ENCODE peak calls at places on chromosomes 7 and 10, in ten cellular contexts. E is A549, D is endothelial cell of umbilical vein, K is uterus, R is transverse colon, J is HCT116, S is body of pancreas, P is stomach, Y is tibial nerve, Z is spleen. G is an unnamed sample.

GRCh38 chr10:44045020-44045419 is 339.9 kb downstream of the CXCL12 start:
- DNase-seq in P (no peak), S (no peak), K (no peak), E (no peak), D (no peak), Z (no peak), R (no peak), J (no peak), Y (no peak), G (no peak)

GRCh38 chr7:16745645-16746044 is 7.9 kb upstream of the TSPAN13 start:
- DNase-seq in Y (no peak), S (no peak), D (no peak), E (no peak), J (no peak), R (no peak), P (no peak), Z (no peak), K (no peak), G (no peak)

GRCh38 chr7:4856336-4857056 is 5.3 kb downstream of the PAPOLB start:
- DNase-seq in K (no peak), E (no peak), S (no peak), J (no peak), Z (no peak), P (no peak), R (no peak), Y (no peak), D (no peak), G (no peak)

GRCh38 chr7:44617225-44617885 is 10.9 kb downstream of the OGDH start:
- DNase-seq in R (no peak), Z (no peak), Y (no peak), K (no peak), S (no peak), P (no peak), D (no peak), E (no peak), J (no peak), G (no peak)

GRCh38 chr10:235921-236320 is 100.7 kb downstream of the ZMYND11 start:
- DNase-seq in J (no peak), E (no peak), D (peak; percentile 13), S (no peak), Z (no peak), K (no peak), Y (no peak), R (no peak), P (no peak), G (no peak)

GRCh38 chr7:157484411-157485081 is 147.7 kb downstream of the DNAJB6 start:
- DNase-seq in S (no peak), J (no peak), Z (peak; percentile 70), K (no peak), R (no peak), E (no peak), D (no peak), P (peak; percentile 21), Y (no peak), G (no peak)

GRCh38 chr7:143426479-143427142 is 16.6 kb upstream of the TAS2R60 start:
- DNase-seq in P (no peak), Z (no peak), R (no peak), J (no peak), S (no peak), K (no peak), D (no peak), Y (no peak), E (no peak), G (no peak)

GRCh38 chr7:92751902-92752901 is 84.2 kb downstream of the CDK6 start:
- DNase-seq in Z (no peak), S (no peak), D (peak; percentile 77), Y (no peak), K (no peak), P (no peak), J (peak; percentile 77), R (no peak), E (peak; percentile 68), G (no peak)

GRCh38 chr10:96718304-96718990 is 1.9 kb downstream of the PIK3AP1 start:
- DNase-seq in S (peak; percentile 13), P (no peak), E (no peak), D (no peak), Y (no peak), R (no peak), K (no peak), J (no peak), Z (no peak), G (no peak)

GRCh38 chr7:78018541-78019456 is 220.2 kb downstream of the PHTF2 start:
- DNase-seq in E (peak; percentile 14), P (no peak), D (peak; percentile 33), J (no peak), Y (peak; percentile 59), S (peak; percentile 42), Z (peak; percentile 79), R (peak; percentile 44), K (peak; percentile 39), G (peak; percentile 74)

GRCh38 chr10:29948971-29949370 is 110.4 kb downstream of the JCAD start:
- DNase-seq in E (no peak), Z (no peak), P (no peak), R (no peak), D (no peak), S (no peak), K (no peak), Y (no peak), J (no peak), G (peak; percentile 77)

DNA sequence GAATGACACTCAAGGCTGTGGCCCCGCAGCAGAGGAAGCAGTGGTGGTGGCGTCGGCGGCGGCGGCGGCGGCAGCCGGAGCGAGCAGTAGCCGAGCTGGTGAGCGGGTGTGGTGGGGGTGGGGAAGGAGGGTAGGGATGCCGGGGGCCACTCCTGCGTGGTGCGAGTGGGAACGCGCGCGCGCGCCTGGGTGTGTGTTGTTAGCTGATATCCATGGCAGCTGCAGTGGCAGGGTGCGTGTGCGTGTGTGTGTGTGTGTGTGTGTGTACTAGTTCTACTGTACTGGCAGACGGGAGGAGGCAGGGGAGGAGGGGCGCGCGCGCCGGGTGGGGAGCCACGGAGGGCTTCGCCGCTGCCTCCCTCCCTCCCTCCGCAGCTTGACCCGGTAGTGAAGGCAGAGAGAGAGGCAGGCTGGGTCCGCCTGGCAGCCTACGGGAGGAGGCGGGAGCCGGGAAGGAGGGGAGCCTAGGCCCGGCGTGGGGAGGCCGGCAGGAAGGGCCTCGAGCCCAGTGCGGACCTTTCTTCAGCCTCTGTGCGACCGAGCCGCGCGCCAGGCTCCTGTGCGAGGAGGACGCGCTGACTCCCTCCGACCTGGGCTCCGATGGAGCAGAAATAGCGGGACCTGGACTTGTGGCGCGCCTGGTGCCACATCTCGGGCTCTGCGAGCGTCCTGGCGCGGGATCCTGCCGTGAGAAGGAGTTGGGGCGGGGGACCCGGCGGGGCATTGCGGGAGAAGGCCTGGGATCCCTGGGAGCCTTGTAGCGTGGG is at the start of gene MAGI2:
- DNase-seq in R (peak; percentile 63), E (no peak), Z (peak; percentile 89), K (peak; percentile 87), S (peak; percentile 56), J (no peak), D (peak; percentile 91), Y (peak; percentile 86), P (peak; percentile 37), G (peak; percentile 81)
- TF ChIP-seq POLR2A in R (peak; percentile 63), E (peak; percentile 11), Z (no peak), K (peak; percentile 53), S (peak; percentile 43), J (no peak), D (peak; percentile 79), Y (peak; percentile 43), P (no peak), G (peak; percentile 66)

GRCh38 chr10:5889624-5890518 is at the start of the genes ANKRD16 and FBH1:
- DNase-seq in P (peak; percentile 99), K (peak; percentile 99), Y (peak; percentile 96), S (peak; percentile 99), R (peak; percentile 99), Z (peak; percentile 98), D (peak; percentile 99), J (peak; percentile 96), E (peak; percentile 89), G (peak; percentile 98)
- TF ChIP-seq POLR2A in P (peak; percentile 60), K (peak; percentile 65), Y (peak; percentile 13), S (peak; percentile 77), R (peak; percentile 88), Z (no peak), D (peak; percentile 82), J (peak; percentile 93), E (peak; percentile 99), G (no peak)

GRCh38 chr7:23247602-23248335 is 1.2 kb downstream of the GPNMB start:
- DNase-seq in J (no peak), R (peak; percentile 21), K (peak; percentile 38), D (no peak), E (no peak), Z (peak; percentile 83), S (no peak), P (no peak), Y (peak; percentile 32), G (no peak)

GRCh38 chr7:23249486-23249885 is 2.9 kb downstream of the GPNMB start:
- DNase-seq in Z (no peak), S (no peak), J (no peak), E (no peak), Y (no peak), P (no peak), K (no peak), D (no peak), R (no peak), G (no peak)

GRCh38 chr7:23244335-23244635 is 2.3 kb upstream of the GPNMB start:
- DNase-seq in K (no peak), R (no peak), S (no peak), P (no peak), J (no peak), E (no peak), D (no peak), Y (no peak), Z (no peak), G (no peak)

GRCh38 chr7:23247101-23247601 is 576 bp downstream of the GPNMB start:
- DNase-seq in Y (no peak), S (no peak), K (no peak), Z (no peak), D (no peak), E (no peak), J (no peak), R (no peak), P (no peak), G (no peak)

GRCh38 chr7:23246540-23246939 is at the start of gene GPNMB:
- DNase-seq in Z (no peak), K (peak; percentile 63), Y (peak; percentile 85), S (no peak), R (peak; percentile 17), J (no peak), P (no peak), D (no peak), E (no peak), G (no peak)
- TF ChIP-seq POLR2A in Z (no peak), K (peak; percentile 17), Y (peak; percentile 27), S (no peak), R (peak; percentile 58), J (no peak), P (no peak), D (no peak), E (no peak), G (no peak)

DNA sequence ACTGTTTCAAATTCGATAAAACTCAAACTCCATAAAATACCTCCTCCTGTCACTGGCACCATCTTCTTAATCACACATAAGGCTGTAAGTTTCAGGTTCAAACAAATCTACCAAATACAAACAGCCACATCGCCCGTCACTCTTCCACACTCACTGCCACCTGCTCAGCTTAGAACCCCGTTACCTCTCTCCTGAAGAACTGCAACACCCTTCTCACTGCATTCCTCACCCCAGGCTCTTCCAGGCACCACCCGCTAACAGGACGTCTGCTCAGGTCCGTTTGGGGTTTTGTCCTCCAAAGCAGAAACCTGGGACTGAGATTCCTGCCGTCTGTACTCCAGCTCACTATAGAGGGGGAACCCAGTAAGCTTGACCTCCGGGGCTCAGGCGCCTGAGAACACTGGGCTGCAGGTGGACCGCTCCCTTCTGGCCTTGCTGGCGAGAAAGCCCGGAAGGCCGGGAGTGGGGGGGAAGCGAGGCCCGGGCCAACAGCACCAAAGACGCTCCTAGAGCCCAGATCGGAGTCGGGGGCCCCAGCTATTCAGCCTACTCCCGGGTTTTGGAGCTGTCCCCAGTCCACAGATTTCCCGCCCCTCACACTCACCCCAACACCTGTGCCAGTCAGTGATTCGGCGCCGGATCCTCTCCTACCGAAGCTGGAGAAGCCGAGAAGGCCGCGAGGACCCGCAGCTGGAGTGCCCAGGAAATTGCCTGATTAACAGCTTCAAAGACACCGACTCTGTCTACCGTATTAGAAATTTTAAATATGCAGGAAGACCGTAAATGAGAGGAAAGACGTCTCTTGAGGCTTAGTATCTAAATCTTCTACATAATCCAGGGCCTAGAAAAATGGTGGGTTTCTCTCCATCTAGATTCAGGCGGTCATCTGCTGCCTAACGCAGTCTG is at the start of gene AP3M1:
- DNase-seq in Y (peak; percentile 82), R (peak; percentile 84), J (no peak), Z (peak; percentile 96), E (peak; percentile 89), K (peak; percentile 79), S (peak; percentile 89), D (peak; percentile 82), P (peak; percentile 85), G (peak; percentile 88)
- TF ChIP-seq POLR2A in Y (no peak), R (peak; percentile 28), J (peak; percentile 48), Z (no peak), E (peak; percentile 49), K (peak; percentile 72), S (no peak), D (no peak), P (no peak), G (no peak)